ENCODE peak calls at places on chromosomes 6 and 20, in five cellular contexts. C is NCI-H1436 treated with DMSO at 0.1 percent for 48 hours; T is stomach; G is activated CD4-positive, CD25-positive, alpha-beta regulatory T cell; H is H54. W is an unnamed sample.

GRCh38 chr20:62239278-62239879 is 1.1 kb downstream of the OSBPL2 start:
- DNase-seq in T (no peak), C (no peak), H (no peak), G (no peak), W (peak)

GRCh38 chr6:157210954-157211353 is 112.4 kb downstream of the TMEM242 start:
- DNase-seq in C (no peak), G (no peak), T (no peak), H (no peak), W (no peak)

GRCh38 chr6:32883789-32884188 is 29.8 kb downstream of the PSMB9 start:
- DNase-seq in H (no peak), C (no peak), G (no peak), T (no peak), W (no peak)

GRCh38 chr6:54059683-54060082 is 51.6 kb upstream of the MLIP start:
- DNase-seq in G (no peak), T (no peak), H (no peak), C (no peak), W (no peak)

GRCh38 chr20:53767206-53767924 is 173.7 kb upstream of the ZNF217 start:
- DNase-seq in G (no peak), T (no peak), H (no peak), C (no peak), W (peak)

GRCh38 chr6:113402541-113402940 is 454.6 kb upstream of the MARCKS start:
- DNase-seq in H (no peak), T (no peak), G (no peak), C (no peak), W (no peak)

GRCh38 chr6:167910652-167911051 is 83.9 kb downstream of the AFDN start:
- DNase-seq in T (no peak), C (no peak), G (no peak), H (no peak), W (no peak)

GRCh38 chr20:63735859-63736718 is at the start of gene LIME1:
- DNase-seq in C (no peak), G (peak), T (peak), H (no peak), W (peak)

GRCh38 chr6:137342607-137343186 is 123.5 kb upstream of the IFNGR1 start:
- DNase-seq in H (no peak), G (no peak), C (no peak), T (no peak), W (no peak)

GRCh38 chr6:52373294-52373693 is 11.3 kb downstream of the PAQR8 start:
- DNase-seq in C (no peak), G (no peak), T (no peak), H (no peak), W (no peak)

GRCh38 chr6:64489760-64490159 is 854.2 kb downstream of the PHF3 start:
- DNase-seq in G (no peak), H (no peak), T (no peak), C (no peak), W (no peak)

GRCh38 chr20:49273696-49274277 is 4.1 kb downstream of the ZNFX1 start:
- DNase-seq in H (no peak), T (no peak), G (no peak), C (no peak), W (no peak)

GRCh38 chr20:61845276-61845675 is 220.4 kb downstream of the TAF4 start:
- DNase-seq in G (no peak), T (no peak), C (no peak), H (no peak), W (no peak)

GRCh38 chr6:14310955-14311354 is 193.4 kb downstream of the CD83 start:
- DNase-seq in T (no peak), G (no peak), H (no peak), C (no peak), W (no peak)

GRCh38 chr20:11852189-11852588 is 65.5 kb upstream of the BTBD3 start:
- DNase-seq in C (no peak), H (no peak), G (no peak), T (no peak), W (no peak)

GRCh38 chr6:44575644-44576043 is 188.1 kb downstream of the CDC5L start:
- DNase-seq in G (no peak), H (no peak), T (no peak), C (no peak), W (no peak)

GRCh38 chr6:77106992-77107391 is 356.3 kb downstream of the HTR1B start:
- DNase-seq in C (no peak), G (no peak), T (no peak), H (no peak), W (peak)

GRCh38 chr20:1819311-1820136 is 75.7 kb upstream of the SIRPA start:
- DNase-seq in T (no peak), H (no peak), G (no peak), C (no peak), W (peak)

GRCh38 chr6:128710305-128710704 is 172.6 kb upstream of the LAMA2 start:
- DNase-seq in T (no peak), H (no peak), C (no peak), G (no peak), W (no peak)

GRCh38 chr6:31125162-31125561 is 4.9 kb upstream of the CDSN start:
- DNase-seq in C (no peak), G (no peak), H (no peak), T (peak), W (peak)

GRCh38 chr6:29520232-29520631 is 32.5 kb upstream of the MAS1L start:
- DNase-seq in T (no peak), H (no peak), C (no peak), G (no peak), W (peak)

GRCh38 chr6:40409143-40409542 is 178.0 kb downstream of the LRFN2 start:
- DNase-seq in H (no peak), T (no peak), G (no peak), C (no peak), W (no peak)

GRCh38 chr6:47034421-47034820 is 7.7 kb downstream of the ADGRF1 start:
- DNase-seq in C (no peak), T (no peak), H (no peak), G (no peak), W (no peak)

GRCh38 chr6:131199568-131200272 is 64.5 kb downstream of the AKAP7 start:
- DNase-seq in G (peak), H (peak), T (peak), C (no peak), W (peak)

GRCh38 chr6:30981942-30982772 is 1.4 kb upstream of the MUC21 start:
- DNase-seq in H (no peak), T (peak), G (no peak), C (no peak), W (peak)

GRCh38 chr6:1724616-1725015 is 114.9 kb downstream of the FOXC1 start:
- DNase-seq in H (peak), T (peak), C (no peak), G (no peak), W (peak)

GRCh38 chr6:140987364-140988135 is 1145.2 kb upstream of the GJE1 start:
- DNase-seq in C (no peak), T (no peak), G (no peak), H (no peak), W (no peak)

GRCh38 chr20:63102720-63103375 is 96.1 kb upstream of the BHLHE23 start:
- DNase-seq in C (no peak), H (no peak), G (peak), T (peak), W (peak)

GRCh38 chr6:140178550-140179334 is 804.3 kb upstream of the CITED2 start:
- DNase-seq in G (no peak), C (no peak), H (no peak), T (no peak), W (no peak)

GRCh38 chr20:48401359-48401758 is 426.4 kb downstream of the PREX1 start:
- DNase-seq in T (no peak), C (no peak), G (no peak), H (no peak), W (no peak)

GRCh38 chr6:169622618-169623017 is 79.2 kb downstream of the WDR27 start:
- DNase-seq in C (no peak), H (no peak), G (no peak), T (no peak), W (no peak)

GRCh38 chr6:17589402-17590116 is 10.5 kb upstream of the FAM8A1 start:
- DNase-seq in T (no peak), G (no peak), C (no peak), H (peak), W (no peak)

GRCh38 chr20:4227085-4227821 is 211.9 kb upstream of the RNF24 start:
- DNase-seq in C (no peak), G (no peak), T (no peak), H (peak), W (peak)

GRCh38 chr6:129686941-129687627 is 22.9 kb downstream of the ARHGAP18 start:
- DNase-seq in G (no peak), T (no peak), H (no peak), C (no peak), W (no peak)

GRCh38 chr6:89281779-89282246 is 33.3 kb downstream of the GABRR2 start:
- DNase-seq in G (no peak), H (peak), C (no peak), T (peak), W (peak)

GRCh38 chr6:11206576-11206975 is 25.9 kb downstream of the NEDD9 start:
- DNase-seq in T (no peak), H (no peak), G (no peak), C (no peak), W (no peak)

GRCh38 chr20:51121901-51122412 is 99.0 kb upstream of the KCNG1 start:
- DNase-seq in G (no peak), H (peak), T (no peak), C (no peak), W (peak)

GRCh38 chr6:141199074-141199473 is 933.7 kb upstream of the GJE1 start:
- DNase-seq in T (no peak), H (no peak), G (no peak), C (no peak), W (no peak)